ENCODE peak calls at places on chromosome 18, in five cellular contexts. L, F, J, H and U are unnamed samples.

GRCh38 chr18:6578686-6579085 is 150.8 kb upstream of the ARHGAP28 start:
- DNase-seq in F (no peak), L (no peak), H (no peak), J (no peak), U (no peak)

GRCh38 chr18:21686282-21687105 is 18.1 kb downstream of the ABHD3 start:
- DNase-seq in F (peak), H (no peak), J (no peak), L (peak), U (peak)

GRCh38 chr18:12907258-12907925 is 23.4 kb upstream of the PTPN2 start:
- DNase-seq in J (no peak), H (no peak), F (peak), L (no peak), U (no peak)

GRCh38 chr18:46332286-46332801 is 228.2 kb downstream of the HAUS1 start:
- DNase-seq in H (no peak), L (no peak), F (no peak), J (no peak), U (no peak)

GRCh38 chr18:35526476-35527120 is 28.8 kb upstream of the INO80C start:
- DNase-seq in F (peak), H (no peak), J (no peak), L (no peak), U (no peak)

GRCh38 chr18:54807303-54807702 is 21.0 kb upstream of the RAB27B start:
- DNase-seq in L (no peak), H (no peak), F (no peak), J (no peak), U (no peak)

GRCh38 chr18:79918089-79919011 is 33.1 kb downstream of the SLC66A2 start:
- DNase-seq in H (no peak), J (no peak), L (no peak), F (no peak), U (no peak)

GRCh38 chr18:903703-904102 is 968 bp upstream of the ADCYAP1 start:
- DNase-seq in H (no peak), F (peak), L (no peak), J (peak), U (peak)

GRCh38 chr18:63834471-63835113 is 52.9 kb upstream of the SERPINB2 start:
- DNase-seq in H (no peak), F (no peak), L (no peak), J (no peak), U (no peak)

GRCh38 chr18:33605250-33605649 is 27.2 kb downstream of the ASXL3 start:
- DNase-seq in J (no peak), L (no peak), F (no peak), H (no peak), U (peak)

GRCh38 chr18:47775961-47776360 is 154.5 kb downstream of the SMAD2 start:
- DNase-seq in J (no peak), F (peak), L (peak), H (no peak), U (no peak)

GRCh38 chr18:75455249-75456183 is 28.0 kb upstream of the SMIM21 start:
- DNase-seq in F (peak), J (peak), L (no peak), H (no peak), U (peak)

GRCh38 chr18:59610546-59611140 is 86.6 kb downstream of the CCBE1 start:
- DNase-seq in L (no peak), J (no peak), F (no peak), H (no peak), U (no peak)

GRCh38 chr18:59617468-59617932 is 79.7 kb downstream of the CCBE1 start:
- DNase-seq in L (no peak), H (no peak), J (no peak), F (peak), U (no peak)

GRCh38 chr18:59616501-59616900 is 80.7 kb downstream of the CCBE1 start:
- DNase-seq in F (peak), L (no peak), J (no peak), H (no peak), U (no peak)

GRCh38 chr18:59612461-59612860 is 84.8 kb downstream of the CCBE1 start:
- DNase-seq in F (peak), L (no peak), J (no peak), H (no peak), U (no peak)

GRCh38 chr18:59613903-59614302 is 83.3 kb downstream of the CCBE1 start:
- DNase-seq in H (no peak), F (no peak), J (no peak), L (no peak), U (no peak)
- H3K27ac ChIP-seq in H (no peak), F (no peak), J (no peak), L (no peak), U (no peak)

DNA sequence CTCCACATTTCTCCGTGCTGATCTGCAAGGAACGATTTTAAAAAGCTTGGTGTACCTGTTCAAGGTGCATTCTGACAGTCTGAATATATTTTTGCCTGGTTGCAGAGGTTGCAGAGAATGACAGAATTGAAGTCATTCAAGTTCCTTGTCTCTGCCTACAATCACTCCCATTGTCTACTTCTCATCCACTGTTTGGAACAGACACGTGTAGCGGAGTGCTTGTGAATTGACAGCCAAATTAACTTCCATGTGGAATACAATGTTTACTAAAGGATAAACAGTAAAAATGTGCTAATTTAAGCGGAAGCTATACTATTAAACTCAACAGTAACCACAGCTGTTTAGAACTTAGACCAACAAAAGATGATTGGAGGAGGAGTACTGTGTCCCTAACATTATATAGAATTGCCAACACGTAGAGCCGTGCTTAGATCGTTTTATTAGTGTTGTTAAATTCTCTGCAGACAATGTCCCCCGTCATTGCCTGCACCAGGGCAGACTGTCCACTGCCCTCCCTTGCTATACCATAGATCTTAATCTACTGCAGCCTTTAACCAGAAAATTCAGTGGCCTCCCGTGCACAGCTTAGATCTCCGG is 87.3 kb upstream of the ZCCHC2 start:
- DNase-seq in L (peak), F (no peak), J (no peak), H (no peak), U (no peak)
- H3K27ac ChIP-seq in L (no peak), F (no peak), J (no peak), H (peak), U (no peak)

GRCh38 chr18:56199580-56200320 is 438.6 kb downstream of the TXNL1 start:
- DNase-seq in H (no peak), J (no peak), L (no peak), F (no peak), U (peak)
- H3K27ac ChIP-seq in H (peak), J (no peak), L (no peak), F (no peak), U (no peak)

GRCh38 chr18:59172664-59173249 is 33.1 kb downstream of the SEC11C start:
- DNase-seq in J (no peak), F (peak), L (no peak), H (no peak), U (no peak)
- H3K27ac ChIP-seq in J (no peak), F (no peak), L (no peak), H (no peak), U (no peak)

GRCh38 chr18:59266459-59266858 is 6.8 kb downstream of the RAX start:
- DNase-seq in L (no peak), F (no peak), H (no peak), J (no peak), U (no peak)
- H3K27ac ChIP-seq in L (no peak), F (no peak), H (no peak), J (no peak), U (no peak)

GRCh38 chr18:2846241-2846637 is 567 bp upstream of the EMILIN2 start:
- DNase-seq in J (no peak), F (peak), L (no peak), H (no peak), U (no peak)
- H3K27ac ChIP-seq in J (no peak), F (peak), L (no peak), H (peak), U (peak)

DNA sequence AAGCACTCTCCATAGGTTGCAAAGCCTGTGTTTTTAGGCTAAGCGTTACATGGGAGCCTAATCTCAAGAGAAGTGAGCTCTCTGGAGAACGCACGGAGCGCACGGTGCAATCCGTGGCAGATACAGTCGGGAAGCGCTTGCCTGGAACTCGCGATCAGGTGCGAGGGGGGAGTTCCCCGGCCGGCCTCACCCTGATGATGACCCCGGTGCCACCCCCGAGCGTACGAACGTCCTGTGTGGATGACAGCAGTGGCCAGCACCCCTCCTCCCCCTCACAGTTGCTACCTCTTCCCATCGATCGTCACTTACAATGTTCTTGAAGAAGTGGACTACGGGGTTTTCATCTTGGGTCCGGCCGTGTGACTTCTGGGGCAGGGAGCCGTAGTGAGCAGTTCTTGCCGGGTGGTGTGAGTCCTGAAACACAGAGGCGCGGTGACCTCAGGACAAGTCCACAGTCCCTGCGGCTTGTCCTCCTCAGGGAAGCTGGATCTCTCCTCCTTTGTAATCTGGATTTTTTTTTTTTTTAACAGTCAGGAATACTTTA is 142.9 kb downstream of the MBP start:
- DNase-seq in H (no peak), L (no peak), J (peak), F (no peak), U (no peak)
- H3K27ac ChIP-seq in H (no peak), L (no peak), J (no peak), F (no peak), U (no peak)

DNA sequence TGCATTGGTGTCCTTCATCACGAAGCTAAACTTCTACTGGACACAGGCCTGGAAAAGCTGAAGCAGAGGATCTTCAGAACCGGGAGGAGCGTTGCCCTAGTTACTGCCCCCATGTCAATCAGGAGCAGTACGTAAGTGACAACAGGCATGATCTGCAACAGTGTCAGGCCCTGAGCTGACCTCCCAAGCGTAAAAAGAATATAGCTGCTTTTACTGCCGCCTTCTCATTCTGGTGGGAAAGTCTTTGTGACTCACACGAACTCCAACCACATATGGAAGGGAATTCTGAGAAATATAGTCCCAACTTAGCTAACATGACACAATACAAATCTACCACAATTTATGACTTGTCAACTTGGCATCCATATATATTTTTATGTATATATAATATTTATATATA is 1007.7 kb upstream of the CDH2 start:
- DNase-seq in J (no peak), H (no peak), L (no peak), F (peak), U (no peak)
- H3K27ac ChIP-seq in J (no peak), H (no peak), L (no peak), F (no peak), U (no peak)

DNA sequence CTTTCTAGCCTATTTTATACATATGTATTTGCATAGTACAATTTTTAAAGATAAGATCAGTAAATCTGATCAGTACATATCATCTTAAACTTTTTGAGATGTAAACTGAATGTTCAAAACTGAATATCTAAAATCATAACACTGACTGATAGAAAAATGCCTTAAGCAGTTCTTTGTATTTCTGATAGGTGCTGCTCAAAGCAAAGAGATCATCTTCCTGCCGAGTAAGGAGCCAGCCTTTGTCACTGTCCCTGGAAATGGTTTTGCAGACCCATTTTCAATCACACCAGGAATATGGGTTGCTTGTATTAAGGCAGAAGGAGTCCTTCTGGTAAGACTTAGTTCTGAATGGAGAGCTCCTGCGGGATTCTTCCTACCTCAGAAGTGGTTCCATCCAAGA is 135.0 kb downstream of the LAMA3 start:
- DNase-seq in L (no peak), J (no peak), H (no peak), F (peak), U (no peak)
- H3K27ac ChIP-seq in L (no peak), J (no peak), H (no peak), F (no peak), U (no peak)

GRCh38 chr18:58491773-58492752 is 136.8 kb downstream of the ALPK2 start:
- DNase-seq in J (no peak), H (no peak), F (no peak), L (no peak), U (no peak)
- H3K27ac ChIP-seq in J (no peak), H (no peak), F (peak), L (peak), U (no peak)